ENCODE peak calls at places on chromosomes 6 and 20, in seven cellular contexts. A, H, X, F, Q, W and I are unnamed samples.

GRCh38 chr6:35128496-35128895 is 12.6 kb downstream of the TCP11 start:
- DNase-seq in F (no peak), X (no peak), H (no peak), W (no peak), Q (no peak), A (no peak), I (no peak)

GRCh38 chr6:100657678-100658330 is 193.1 kb upstream of the SIM1 start:
- DNase-seq in F (peak), H (no peak), Q (no peak), W (no peak), A (no peak), X (no peak), I (no peak)

GRCh38 chr6:3929281-3929798 is 80.2 kb downstream of the FAM50B start:
- DNase-seq in Q (peak), W (no peak), X (no peak), A (no peak), H (no peak), F (no peak), I (peak)

GRCh38 chr20:46558511-46558959 is 8.1 kb upstream of the OCSTAMP start:
- DNase-seq in W (no peak), X (no peak), Q (peak), A (no peak), H (no peak), F (no peak), I (peak)

GRCh38 chr6:100475554-100476325 is 11.0 kb upstream of the SIM1 start:
- DNase-seq in H (no peak), W (no peak), F (no peak), X (no peak), A (no peak), Q (no peak), I (no peak)

GRCh38 chr6:166692723-166693302 is 65.8 kb upstream of the RPS6KA2 start:
- DNase-seq in H (no peak), Q (no peak), X (no peak), F (no peak), A (no peak), W (no peak), I (no peak)

GRCh38 chr20:31751126-31751525 is 12.0 kb downstream of the TPX2 start:
- DNase-seq in W (no peak), A (no peak), H (no peak), F (no peak), X (no peak), Q (no peak), I (peak)

GRCh38 chr6:90918361-90918760 is 331.5 kb upstream of the MAP3K7 start:
- DNase-seq in A (no peak), Q (no peak), X (no peak), W (no peak), H (no peak), F (no peak), I (no peak)

GRCh38 chr6:163999475-164000125 is 585.1 kb downstream of the QKI start:
- DNase-seq in W (no peak), X (no peak), F (no peak), Q (no peak), H (no peak), A (no peak), I (no peak)

GRCh38 chr20:31943052-31943471 is 8.8 kb downstream of the PDRG1 start:
- DNase-seq in A (no peak), W (no peak), X (no peak), F (no peak), Q (no peak), H (peak), I (no peak)

DNA sequence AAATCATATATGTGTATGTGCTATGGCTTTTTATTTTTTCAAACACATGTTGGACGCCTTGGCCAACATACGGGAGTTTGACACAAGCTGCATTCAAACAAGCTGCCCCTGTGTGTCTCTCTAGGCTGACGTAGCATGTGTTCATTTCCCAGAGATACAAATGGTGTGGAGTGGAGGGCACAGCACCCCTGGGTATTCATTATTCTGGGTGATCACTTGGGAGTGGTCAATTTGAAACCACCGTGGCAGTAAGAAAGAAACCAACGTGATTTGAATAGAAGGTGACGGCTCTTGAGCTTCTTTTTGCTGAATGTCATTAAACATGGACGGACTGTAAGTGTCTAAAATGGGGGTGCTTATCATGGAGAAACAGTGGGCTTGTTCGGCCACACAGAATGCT is 1261.8 kb upstream of the CITED2 start:
- DNase-seq in Q (no peak), X (no peak), H (no peak), F (no peak), W (no peak), A (no peak), I (no peak)
- H3K4me3 ChIP-seq in Q (no peak), X (no peak), H (no peak), F (no peak), W (no peak), A (no peak), I (no peak)

GRCh38 chr20:43681991-43682410 is 15.1 kb downstream of the MYBL2 start:
- DNase-seq in F (peak), Q (no peak), A (no peak), W (no peak), H (no peak), X (no peak), I (no peak)

GRCh38 chr20:43676368-43676767 is 9.5 kb downstream of the MYBL2 start:
- DNase-seq in W (no peak), H (no peak), X (no peak), A (no peak), F (no peak), Q (no peak), I (no peak)

GRCh38 chr20:43682446-43682845 is 15.5 kb downstream of the MYBL2 start:
- DNase-seq in W (no peak), F (no peak), H (no peak), A (no peak), Q (no peak), X (no peak), I (no peak)

GRCh38 chr20:43680976-43681375 is 14.1 kb downstream of the MYBL2 start:
- DNase-seq in H (no peak), X (no peak), Q (no peak), W (no peak), A (no peak), F (no peak), I (no peak)

DNA sequence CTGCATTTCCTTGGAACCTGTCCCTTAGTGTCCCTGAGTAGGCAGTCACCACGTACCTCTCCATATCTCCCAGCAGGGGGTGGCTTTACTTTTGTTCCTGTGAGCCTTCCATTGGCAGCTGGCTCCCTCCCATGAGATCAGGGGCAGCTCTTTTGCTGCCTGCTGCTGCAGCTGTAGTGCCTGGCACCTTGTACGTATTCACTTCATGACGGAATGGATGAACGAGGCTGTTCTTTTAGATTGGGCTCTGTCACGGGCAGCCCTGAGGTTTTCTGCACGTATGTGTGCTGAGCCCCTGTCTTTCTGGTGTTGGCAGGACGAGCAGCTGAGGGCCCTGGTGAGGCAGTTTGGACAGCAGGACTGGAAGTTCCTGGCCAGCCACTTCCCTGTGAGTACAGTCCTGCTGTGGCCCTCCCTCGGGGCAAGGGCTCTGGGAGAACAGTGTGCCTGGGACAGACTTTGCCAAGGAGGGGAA is 14.6 kb downstream of the MYBL2 start:
- DNase-seq in W (no peak), Q (no peak), A (no peak), H (no peak), X (no peak), F (peak), I (no peak)
- H3K4me3 ChIP-seq in W (no peak), Q (no peak), A (no peak), H (no peak), X (no peak), F (peak), I (no peak)

GRCh38 chr20:57596998-57597939 is 23.0 kb downstream of the ZBP1 start:
- DNase-seq in Q (peak), F (peak), X (peak), W (no peak), H (no peak), A (peak), I (no peak)
- H3K4me3 ChIP-seq in Q (no peak), F (no peak), X (peak), W (peak), H (peak), A (no peak), I (no peak)

GRCh38 chr20:62640870-62641748 is 1.2 kb upstream of the SLCO4A1 start:
- DNase-seq in A (no peak), X (no peak), W (no peak), F (no peak), Q (no peak), H (no peak), I (no peak)
- H3K4me3 ChIP-seq in A (peak), X (peak), W (peak), F (peak), Q (no peak), H (peak), I (no peak)

DNA sequence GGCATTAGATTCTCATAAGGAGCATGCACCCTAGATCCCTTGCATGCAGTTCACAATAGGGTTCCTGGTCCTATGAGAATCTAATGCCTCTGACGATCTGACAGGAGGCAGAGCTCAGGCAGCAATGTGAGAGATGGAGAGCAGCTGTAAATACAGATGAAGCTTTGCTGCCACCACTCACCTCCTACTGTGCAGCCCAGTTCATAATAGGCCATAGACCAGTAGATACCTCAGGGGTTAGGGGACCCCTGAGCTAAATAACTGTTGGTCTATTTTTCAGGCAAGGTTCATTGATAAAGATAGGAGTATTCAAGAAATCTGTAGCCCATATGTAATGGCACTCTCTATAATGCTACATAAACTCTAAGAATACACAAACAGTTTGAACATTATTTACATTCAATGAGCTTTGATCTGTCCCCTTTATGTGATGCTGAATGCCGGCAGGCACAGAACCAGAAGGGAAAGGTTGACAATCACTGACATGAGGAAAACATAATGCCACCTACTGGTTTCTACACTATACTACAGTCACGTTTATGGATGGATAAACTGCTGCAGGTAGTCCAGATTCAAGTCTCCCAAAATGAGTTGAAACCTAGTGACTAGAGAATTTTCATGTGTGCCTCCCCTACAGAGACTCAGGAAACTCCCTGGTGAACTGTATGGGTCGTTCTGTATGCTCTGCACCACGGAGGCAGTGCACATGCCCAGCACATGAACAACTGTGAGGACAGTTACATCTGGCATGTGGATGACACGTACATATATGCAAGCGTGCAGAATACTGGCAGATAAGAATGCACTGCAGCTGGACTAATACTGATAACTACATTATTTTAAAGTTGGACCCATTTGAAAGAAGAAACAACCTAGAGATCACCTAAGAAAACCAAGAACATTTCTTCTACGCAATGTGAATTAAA is 72.0 kb downstream of the DST start:
- DNase-seq in H (no peak), F (peak), X (no peak), A (no peak), W (no peak), Q (no peak), I (no peak)
- H3K4me3 ChIP-seq in H (no peak), F (no peak), X (no peak), A (no peak), W (no peak), Q (no peak), I (no peak)

GRCh38 chr20:63227260-63227659 is 8.4 kb upstream of the BIRC7 start:
- DNase-seq in X (no peak), W (no peak), F (no peak), Q (no peak), A (no peak), H (no peak), I (no peak)
- H3K4me3 ChIP-seq in X (no peak), W (no peak), F (no peak), Q (no peak), A (no peak), H (no peak), I (no peak)

DNA sequence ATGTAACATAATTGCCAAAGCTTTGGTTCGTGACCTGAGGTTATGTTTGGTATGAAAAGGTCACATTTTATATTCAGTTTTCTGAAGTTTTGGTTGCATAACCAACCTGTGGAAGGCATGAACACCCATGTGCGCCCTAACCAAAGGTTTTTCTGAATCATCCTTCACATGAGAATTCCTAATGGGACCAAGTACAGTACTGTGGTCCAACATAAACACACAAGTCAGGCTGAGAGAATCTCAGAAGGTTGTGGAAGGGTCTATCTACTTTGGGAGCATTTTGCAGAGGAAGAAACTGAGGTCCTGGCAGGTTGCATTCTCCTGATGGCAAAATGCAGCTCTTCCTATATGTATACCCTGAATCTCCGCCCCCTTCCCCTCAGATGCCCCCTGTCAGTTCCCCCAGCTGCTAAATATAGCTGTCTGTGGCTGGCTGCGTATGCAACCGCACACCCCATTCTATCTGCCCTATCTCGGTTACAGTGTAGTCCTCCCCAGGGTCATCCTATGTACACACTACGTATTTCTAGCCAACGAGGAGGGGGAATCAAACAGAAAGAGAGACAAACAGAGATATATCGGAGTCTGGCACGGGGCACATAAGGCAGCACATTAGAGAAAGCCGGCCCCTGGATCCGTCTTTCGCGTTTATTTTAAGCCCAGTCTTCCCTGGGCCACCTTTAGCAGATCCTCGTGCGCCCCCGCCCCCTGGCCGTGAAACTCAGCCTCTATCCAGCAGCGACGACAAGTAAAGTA is 547 bp upstream of the ESR1 start:
- DNase-seq in X (no peak), W (no peak), F (no peak), Q (no peak), A (no peak), H (no peak), I (no peak)
- H3K4me3 ChIP-seq in X (no peak), W (peak), F (no peak), Q (peak), A (no peak), H (peak), I (no peak)

DNA sequence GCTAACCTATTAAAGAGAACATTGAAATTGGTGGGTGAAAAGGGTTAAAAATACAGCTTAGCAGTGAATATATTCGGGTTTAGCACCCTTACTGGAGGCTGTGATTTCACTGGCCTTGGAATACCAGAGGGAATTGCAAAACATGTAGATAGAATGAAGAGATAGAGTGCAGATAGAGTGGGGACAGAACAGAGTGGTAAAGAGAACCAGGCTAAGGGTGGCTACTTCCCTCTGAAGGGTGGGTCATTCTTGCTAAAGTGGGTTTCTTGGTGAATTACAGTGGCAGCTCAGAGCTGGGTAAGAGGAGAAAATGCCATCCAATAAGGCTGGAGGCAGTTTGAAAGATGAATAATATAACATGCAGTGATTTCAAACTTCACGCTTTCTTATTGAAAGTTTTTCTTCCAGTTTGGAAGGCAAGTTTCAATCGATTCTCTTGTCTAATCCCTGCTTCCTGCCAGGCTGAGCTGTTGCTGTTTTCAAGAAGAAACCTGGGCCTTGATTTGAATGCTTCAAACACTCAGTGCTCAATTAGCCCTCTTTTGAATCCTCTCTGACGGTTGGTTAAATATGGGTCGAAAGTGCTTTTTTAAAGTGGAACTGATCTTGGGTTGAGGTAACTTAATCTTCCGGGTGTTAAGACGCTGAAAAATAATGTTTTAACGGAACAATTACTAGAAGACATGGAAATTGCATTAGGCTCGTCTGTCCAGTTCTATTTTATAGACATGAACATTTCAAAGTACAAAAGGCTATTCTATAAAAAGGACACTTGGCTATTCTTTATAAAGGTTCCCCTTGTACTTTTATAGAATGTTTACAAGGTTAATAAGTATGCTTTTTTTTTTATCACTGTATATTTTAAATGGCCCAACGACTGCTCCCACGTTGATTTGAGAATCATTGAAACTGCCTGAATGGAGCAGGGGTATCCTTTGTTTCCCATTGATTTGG is 203.3 kb downstream of the BCAS1 start:
- DNase-seq in A (no peak), F (peak), Q (no peak), W (no peak), X (no peak), H (no peak), I (no peak)
- H3K4me3 ChIP-seq in A (no peak), F (peak), Q (no peak), W (no peak), X (peak), H (peak), I (no peak)

GRCh38 chr6:14638932-14639875 is 521.6 kb downstream of the CD83 start:
- DNase-seq in H (no peak), Q (peak), A (no peak), W (no peak), F (no peak), X (no peak), I (no peak)
- H3K4me3 ChIP-seq in H (peak), Q (no peak), A (no peak), W (peak), F (no peak), X (no peak), I (no peak)

GRCh38 chr20:57618091-57618765 is 2.0 kb downstream of the ZBP1 start:
- DNase-seq in X (no peak), W (peak), A (peak), H (no peak), Q (no peak), F (peak), I (no peak)
- H3K4me3 ChIP-seq in X (peak), W (no peak), A (no peak), H (no peak), Q (no peak), F (peak), I (no peak)